ENCODE peak calls at places on chromosomes 3 and 15, in seven cellular contexts. One of them, this sample, is unnamed.

GRCh38 chr15:74438696-74439316 is 5.0 kb upstream of the SEMA7A start:
- DNase-seq in hippocampal formation: peak; percentile 64
- DNase-seq in left cardiac atrium: peak; percentile 74
- DNase-seq in A549: peak; percentile 67
- DNase-seq in EL: peak; percentile 75
- DNase-seq in memory B cell: peak; percentile 80
- DNase-seq in stimulated activated CD8-positive, alpha-beta memory T cell treated with anti-CD3 and anti-CD28 coated beads, Interleukin-15, amount 100 ng/mL, for 1 hour: peak; percentile 54
- DNase-seq in this sample: peak; percentile 61

GRCh38 chr3:44427683-44428082 is 49.8 kb downstream of the ZNF445 start:
- DNase-seq in hippocampal formation: no peak
- DNase-seq in left cardiac atrium: no peak
- DNase-seq in A549: no peak
- DNase-seq in EL: no peak
- DNase-seq in memory B cell: no peak
- DNase-seq in stimulated activated CD8-positive, alpha-beta memory T cell treated with anti-CD3 and anti-CD28 coated beads, Interleukin-15, amount 100 ng/mL, for 1 hour: no peak
- DNase-seq in this sample: no peak

GRCh38 chr3:140236836-140237476 is 302.0 kb downstream of the CLSTN2 start:
- DNase-seq in hippocampal formation: no peak
- DNase-seq in left cardiac atrium: no peak
- DNase-seq in A549: no peak
- DNase-seq in EL: no peak
- DNase-seq in memory B cell: no peak
- DNase-seq in stimulated activated CD8-positive, alpha-beta memory T cell treated with anti-CD3 and anti-CD28 coated beads, Interleukin-15, amount 100 ng/mL, for 1 hour: no peak
- DNase-seq in this sample: no peak

GRCh38 chr3:37974121-37974927 is 16.3 kb upstream of the VILL start:
- DNase-seq in hippocampal formation: peak; percentile 36
- DNase-seq in left cardiac atrium: peak; percentile 63
- DNase-seq in A549: peak; percentile 80
- DNase-seq in EL: peak; percentile 62
- DNase-seq in memory B cell: peak; percentile 55
- DNase-seq in stimulated activated CD8-positive, alpha-beta memory T cell treated with anti-CD3 and anti-CD28 coated beads, Interleukin-15, amount 100 ng/mL, for 1 hour: peak; percentile 51
- DNase-seq in this sample: peak; percentile 71

GRCh38 chr3:73324203-73325155 is 263.0 kb downstream of the EBLN2 start:
- DNase-seq in hippocampal formation: no peak
- DNase-seq in left cardiac atrium: no peak
- DNase-seq in A549: no peak
- DNase-seq in EL: no peak
- DNase-seq in memory B cell: no peak
- DNase-seq in stimulated activated CD8-positive, alpha-beta memory T cell treated with anti-CD3 and anti-CD28 coated beads, Interleukin-15, amount 100 ng/mL, for 1 hour: no peak
- DNase-seq in this sample: no peak

GRCh38 chr15:100931143-100931890 is 12.2 kb downstream of the LRRK1 start:
- DNase-seq in hippocampal formation: no peak
- DNase-seq in left cardiac atrium: no peak
- DNase-seq in A549: no peak
- DNase-seq in EL: no peak
- DNase-seq in memory B cell: no peak
- DNase-seq in stimulated activated CD8-positive, alpha-beta memory T cell treated with anti-CD3 and anti-CD28 coated beads, Interleukin-15, amount 100 ng/mL, for 1 hour: no peak
- DNase-seq in this sample: no peak

GRCh38 chr3:146161725-146162047 is 702 bp upstream of the PLOD2 start:
- DNase-seq in hippocampal formation: no peak
- DNase-seq in left cardiac atrium: peak; percentile 59
- DNase-seq in A549: no peak
- DNase-seq in EL: no peak
- DNase-seq in memory B cell: no peak
- DNase-seq in stimulated activated CD8-positive, alpha-beta memory T cell treated with anti-CD3 and anti-CD28 coated beads, Interleukin-15, amount 100 ng/mL, for 1 hour: no peak
- DNase-seq in this sample: no peak

GRCh38 chr3:57756528-57757401 is 656 bp downstream of the SLMAP start:
- DNase-seq in hippocampal formation: no peak
- DNase-seq in left cardiac atrium: peak; percentile 63
- DNase-seq in A549: peak; percentile 30
- DNase-seq in EL: peak; percentile 80
- DNase-seq in memory B cell: peak; percentile 10
- DNase-seq in stimulated activated CD8-positive, alpha-beta memory T cell treated with anti-CD3 and anti-CD28 coated beads, Interleukin-15, amount 100 ng/mL, for 1 hour: no peak
- DNase-seq in this sample: peak; percentile 36

GRCh38 chr15:79978260-79978659 is 7.3 kb upstream of the BCL2A1 start:
- DNase-seq in hippocampal formation: no peak
- DNase-seq in left cardiac atrium: no peak
- DNase-seq in A549: no peak
- DNase-seq in EL: no peak
- DNase-seq in memory B cell: no peak
- DNase-seq in stimulated activated CD8-positive, alpha-beta memory T cell treated with anti-CD3 and anti-CD28 coated beads, Interleukin-15, amount 100 ng/mL, for 1 hour: no peak
- DNase-seq in this sample: no peak

GRCh38 chr3:56761887-56762605 is 39.7 kb downstream of the ARHGEF3 start:
- DNase-seq in hippocampal formation: no peak
- DNase-seq in left cardiac atrium: no peak
- DNase-seq in A549: no peak
- DNase-seq in EL: no peak
- DNase-seq in memory B cell: no peak
- DNase-seq in stimulated activated CD8-positive, alpha-beta memory T cell treated with anti-CD3 and anti-CD28 coated beads, Interleukin-15, amount 100 ng/mL, for 1 hour: no peak
- DNase-seq in this sample: no peak

GRCh38 chr15:30059771-30060170 is 23.0 kb upstream of the GOLGA8J start:
- DNase-seq in hippocampal formation: no peak
- DNase-seq in left cardiac atrium: no peak
- DNase-seq in A549: no peak
- DNase-seq in EL: no peak
- DNase-seq in memory B cell: no peak
- DNase-seq in stimulated activated CD8-positive, alpha-beta memory T cell treated with anti-CD3 and anti-CD28 coated beads, Interleukin-15, amount 100 ng/mL, for 1 hour: no peak
- DNase-seq in this sample: no peak

GRCh38 chr15:70101459-70102113 is 3.9 kb upstream of the TLE3 start:
- DNase-seq in hippocampal formation: no peak
- DNase-seq in left cardiac atrium: peak; percentile 59
- DNase-seq in A549: peak; percentile 87
- DNase-seq in EL: peak; percentile 77
- DNase-seq in memory B cell: no peak
- DNase-seq in stimulated activated CD8-positive, alpha-beta memory T cell treated with anti-CD3 and anti-CD28 coated beads, Interleukin-15, amount 100 ng/mL, for 1 hour: no peak
- DNase-seq in this sample: peak; percentile 90

GRCh38 chr3:28173831-28174230 is 67.6 kb upstream of the CMC1 start:
- DNase-seq in hippocampal formation: no peak
- DNase-seq in left cardiac atrium: no peak
- DNase-seq in A549: no peak
- DNase-seq in EL: no peak
- DNase-seq in memory B cell: no peak
- DNase-seq in stimulated activated CD8-positive, alpha-beta memory T cell treated with anti-CD3 and anti-CD28 coated beads, Interleukin-15, amount 100 ng/mL, for 1 hour: no peak
- DNase-seq in this sample: no peak

GRCh38 chr3:58899159-58899952 is 150.5 kb downstream of the CFAP20DC start:
- DNase-seq in hippocampal formation: no peak
- DNase-seq in left cardiac atrium: peak; percentile 80
- DNase-seq in A549: no peak
- DNase-seq in EL: no peak
- DNase-seq in memory B cell: no peak
- DNase-seq in stimulated activated CD8-positive, alpha-beta memory T cell treated with anti-CD3 and anti-CD28 coated beads, Interleukin-15, amount 100 ng/mL, for 1 hour: no peak
- DNase-seq in this sample: no peak

GRCh38 chr15:35719964-35720507 is 174.1 kb upstream of the DPH6 start:
- DNase-seq in hippocampal formation: no peak
- DNase-seq in left cardiac atrium: no peak
- DNase-seq in A549: no peak
- DNase-seq in EL: peak; percentile 47
- DNase-seq in memory B cell: no peak
- DNase-seq in stimulated activated CD8-positive, alpha-beta memory T cell treated with anti-CD3 and anti-CD28 coated beads, Interleukin-15, amount 100 ng/mL, for 1 hour: no peak
- DNase-seq in this sample: no peak

GRCh38 chr3:112086018-112086854 is at the start of gene C3orf52:
- DNase-seq in hippocampal formation: no peak
- DNase-seq in left cardiac atrium: peak; percentile 89
- DNase-seq in A549: peak; percentile 94
- DNase-seq in EL: peak; percentile 89
- DNase-seq in memory B cell: peak; percentile 16
- DNase-seq in stimulated activated CD8-positive, alpha-beta memory T cell treated with anti-CD3 and anti-CD28 coated beads, Interleukin-15, amount 100 ng/mL, for 1 hour: no peak
- DNase-seq in this sample: peak; percentile 19

GRCh38 chr15:77630956-77631789 is 1.5 kb downstream of the LINGO1 start:
- DNase-seq in hippocampal formation: peak; percentile 82
- DNase-seq in left cardiac atrium: no peak
- DNase-seq in A549: no peak
- DNase-seq in EL: no peak
- DNase-seq in memory B cell: no peak
- DNase-seq in stimulated activated CD8-positive, alpha-beta memory T cell treated with anti-CD3 and anti-CD28 coated beads, Interleukin-15, amount 100 ng/mL, for 1 hour: no peak
- DNase-seq in this sample: no peak

GRCh38 chr3:52216585-52217408 is 8.6 kb downstream of the TLR9 start:
- DNase-seq in hippocampal formation: no peak
- DNase-seq in left cardiac atrium: peak; percentile 81
- DNase-seq in A549: peak; percentile 14
- DNase-seq in EL: peak; percentile 64
- DNase-seq in memory B cell: no peak
- DNase-seq in stimulated activated CD8-positive, alpha-beta memory T cell treated with anti-CD3 and anti-CD28 coated beads, Interleukin-15, amount 100 ng/mL, for 1 hour: no peak
- DNase-seq in this sample: no peak

GRCh38 chr3:120153294-120153693 is 59.0 kb upstream of the GSK3B start:
- DNase-seq in hippocampal formation: no peak
- DNase-seq in left cardiac atrium: no peak
- DNase-seq in A549: no peak
- DNase-seq in EL: peak; percentile 86
- DNase-seq in memory B cell: no peak
- DNase-seq in stimulated activated CD8-positive, alpha-beta memory T cell treated with anti-CD3 and anti-CD28 coated beads, Interleukin-15, amount 100 ng/mL, for 1 hour: no peak
- DNase-seq in this sample: no peak

GRCh38 chr3:183587337-183587736 is 31.8 kb upstream of the KLHL6 start:
- DNase-seq in hippocampal formation: peak; percentile 17
- DNase-seq in left cardiac atrium: no peak
- DNase-seq in A549: no peak
- DNase-seq in EL: no peak
- DNase-seq in memory B cell: no peak
- DNase-seq in stimulated activated CD8-positive, alpha-beta memory T cell treated with anti-CD3 and anti-CD28 coated beads, Interleukin-15, amount 100 ng/mL, for 1 hour: no peak
- DNase-seq in this sample: peak; percentile 96

GRCh38 chr15:27418729-27419128 is 447.7 kb downstream of the GABRG3 start:
- DNase-seq in hippocampal formation: no peak
- DNase-seq in left cardiac atrium: no peak
- DNase-seq in A549: no peak
- DNase-seq in EL: no peak
- DNase-seq in memory B cell: no peak
- DNase-seq in stimulated activated CD8-positive, alpha-beta memory T cell treated with anti-CD3 and anti-CD28 coated beads, Interleukin-15, amount 100 ng/mL, for 1 hour: no peak
- DNase-seq in this sample: no peak

This sample was measured in MV-4-11.